ENCODE peak calls at places on chromosomes 5 and 9, in six cellular contexts. One of them, this sample, is unnamed.

GRCh38 chr9:86975571-86975970 is 28.3 kb upstream of the GAS1 start:
- DNase-seq in A549: no peak
- DNase-seq in gastrocnemius medialis: no peak
- DNase-seq in HepG2: no peak
- DNase-seq in sigmoid colon: no peak
- DNase-seq in stomach: no peak
- DNase-seq in this sample: no peak

GRCh38 chr5:75509956-75510355 is 1.5 kb downstream of the CERT1 start:
- DNase-seq in A549: no peak
- DNase-seq in gastrocnemius medialis: peak
- DNase-seq in HepG2: peak
- DNase-seq in sigmoid colon: peak
- DNase-seq in stomach: no peak
- DNase-seq in this sample: peak

GRCh38 chr5:92659246-92659645 is 921.8 kb downstream of the NR2F1-AS1 start:
- DNase-seq in A549: no peak
- DNase-seq in gastrocnemius medialis: no peak
- DNase-seq in HepG2: no peak
- DNase-seq in sigmoid colon: no peak
- DNase-seq in stomach: no peak
- DNase-seq in this sample: no peak

GRCh38 chr5:110536120-110537115 is 190.1 kb downstream of the TMEM232 start:
- DNase-seq in A549: no peak
- DNase-seq in gastrocnemius medialis: no peak
- DNase-seq in HepG2: no peak
- DNase-seq in sigmoid colon: no peak
- DNase-seq in stomach: no peak
- DNase-seq in this sample: no peak

GRCh38 chr5:150487199-150488061 is 20.5 kb upstream of the NDST1 start:
- DNase-seq in A549: peak
- DNase-seq in gastrocnemius medialis: peak
- DNase-seq in HepG2: peak
- DNase-seq in sigmoid colon: no peak
- DNase-seq in stomach: peak
- DNase-seq in this sample: no peak

GRCh38 chr9:21817176-21817575 is 14.7 kb downstream of the MTAP start:
- DNase-seq in A549: no peak
- DNase-seq in gastrocnemius medialis: no peak
- DNase-seq in HepG2: no peak
- DNase-seq in sigmoid colon: no peak
- DNase-seq in stomach: no peak
- DNase-seq in this sample: no peak

GRCh38 chr5:169667896-169668674 is 31.0 kb downstream of the DOCK2 start:
- DNase-seq in A549: peak
- DNase-seq in gastrocnemius medialis: no peak
- DNase-seq in HepG2: peak
- DNase-seq in sigmoid colon: no peak
- DNase-seq in stomach: no peak
- DNase-seq in this sample: no peak

GRCh38 chr5:68285857-68286611 is 70.5 kb downstream of the PIK3R1 start:
- DNase-seq in A549: no peak
- DNase-seq in gastrocnemius medialis: no peak
- DNase-seq in HepG2: peak
- DNase-seq in sigmoid colon: no peak
- DNase-seq in stomach: no peak
- DNase-seq in this sample: no peak

GRCh38 chr5:179793470-179794139 is at the start of gene LTC4S:
- DNase-seq in A549: no peak
- DNase-seq in gastrocnemius medialis: peak
- DNase-seq in HepG2: no peak
- DNase-seq in sigmoid colon: peak
- DNase-seq in stomach: peak
- DNase-seq in this sample: no peak

GRCh38 chr9:81032831-81033230 is 656.5 kb downstream of the TLE1 start:
- DNase-seq in A549: no peak
- DNase-seq in gastrocnemius medialis: no peak
- DNase-seq in HepG2: no peak
- DNase-seq in sigmoid colon: no peak
- DNase-seq in stomach: no peak
- DNase-seq in this sample: no peak

GRCh38 chr9:99353408-99353807 is 131.3 kb downstream of the SEC61B start:
- DNase-seq in A549: no peak
- DNase-seq in gastrocnemius medialis: no peak
- DNase-seq in HepG2: no peak
- DNase-seq in sigmoid colon: peak
- DNase-seq in stomach: no peak
- DNase-seq in this sample: no peak

GRCh38 chr5:147712024-147712423 is 70.5 kb downstream of the JAKMIP2 start:
- DNase-seq in A549: no peak
- DNase-seq in gastrocnemius medialis: no peak
- DNase-seq in HepG2: no peak
- DNase-seq in sigmoid colon: no peak
- DNase-seq in stomach: no peak
- DNase-seq in this sample: no peak

GRCh38 chr5:31680528-31680927 is 41.6 kb downstream of the PDZD2 start:
- DNase-seq in A549: no peak
- DNase-seq in gastrocnemius medialis: no peak
- DNase-seq in HepG2: no peak
- DNase-seq in sigmoid colon: no peak
- DNase-seq in stomach: no peak
- DNase-seq in this sample: no peak

GRCh38 chr5:115227281-115227680 is 35.4 kb downstream of the PGGT1B start:
- DNase-seq in A549: no peak
- DNase-seq in gastrocnemius medialis: no peak
- DNase-seq in HepG2: no peak
- DNase-seq in sigmoid colon: no peak
- DNase-seq in stomach: no peak
- DNase-seq in this sample: no peak

GRCh38 chr9:134626576-134627416 is 14.8 kb upstream of the COL5A1 start:
- DNase-seq in A549: no peak
- DNase-seq in gastrocnemius medialis: no peak
- DNase-seq in HepG2: no peak
- DNase-seq in sigmoid colon: peak
- DNase-seq in stomach: no peak
- DNase-seq in this sample: peak

GRCh38 chr9:33290247-33290993 is at the start of gene NFX1:
- DNase-seq in A549: peak
- DNase-seq in gastrocnemius medialis: peak
- DNase-seq in HepG2: peak
- DNase-seq in sigmoid colon: peak
- DNase-seq in stomach: peak
- DNase-seq in this sample: peak

GRCh38 chr5:25119654-25120053 is 474.9 kb upstream of the CDH10 start:
- DNase-seq in A549: peak
- DNase-seq in gastrocnemius medialis: no peak
- DNase-seq in HepG2: peak
- DNase-seq in sigmoid colon: no peak
- DNase-seq in stomach: no peak
- DNase-seq in this sample: peak

GRCh38 chr9:92603100-92603499 is 66.8 kb downstream of the IPPK start:
- DNase-seq in A549: no peak
- DNase-seq in gastrocnemius medialis: no peak
- DNase-seq in HepG2: peak
- DNase-seq in sigmoid colon: no peak
- DNase-seq in stomach: no peak
- DNase-seq in this sample: no peak
- TF ChIP-seq POLR2A in A549: no peak
- TF ChIP-seq POLR2A in gastrocnemius medialis: no peak
- TF ChIP-seq POLR2A in HepG2: no peak
- TF ChIP-seq POLR2A in sigmoid colon: no peak
- TF ChIP-seq POLR2A in stomach: no peak
- TF ChIP-seq POLR2A in this sample: no peak

GRCh38 chr5:14208071-14209021 is 65.2 kb downstream of the TRIO start:
- DNase-seq in A549: no peak
- DNase-seq in gastrocnemius medialis: no peak
- DNase-seq in HepG2: peak
- DNase-seq in sigmoid colon: no peak
- DNase-seq in stomach: no peak
- DNase-seq in this sample: no peak
- TF ChIP-seq POLR2A in A549: no peak
- TF ChIP-seq POLR2A in gastrocnemius medialis: no peak
- TF ChIP-seq POLR2A in HepG2: no peak
- TF ChIP-seq POLR2A in sigmoid colon: no peak
- TF ChIP-seq POLR2A in stomach: no peak
- TF ChIP-seq POLR2A in this sample: no peak

DNA sequence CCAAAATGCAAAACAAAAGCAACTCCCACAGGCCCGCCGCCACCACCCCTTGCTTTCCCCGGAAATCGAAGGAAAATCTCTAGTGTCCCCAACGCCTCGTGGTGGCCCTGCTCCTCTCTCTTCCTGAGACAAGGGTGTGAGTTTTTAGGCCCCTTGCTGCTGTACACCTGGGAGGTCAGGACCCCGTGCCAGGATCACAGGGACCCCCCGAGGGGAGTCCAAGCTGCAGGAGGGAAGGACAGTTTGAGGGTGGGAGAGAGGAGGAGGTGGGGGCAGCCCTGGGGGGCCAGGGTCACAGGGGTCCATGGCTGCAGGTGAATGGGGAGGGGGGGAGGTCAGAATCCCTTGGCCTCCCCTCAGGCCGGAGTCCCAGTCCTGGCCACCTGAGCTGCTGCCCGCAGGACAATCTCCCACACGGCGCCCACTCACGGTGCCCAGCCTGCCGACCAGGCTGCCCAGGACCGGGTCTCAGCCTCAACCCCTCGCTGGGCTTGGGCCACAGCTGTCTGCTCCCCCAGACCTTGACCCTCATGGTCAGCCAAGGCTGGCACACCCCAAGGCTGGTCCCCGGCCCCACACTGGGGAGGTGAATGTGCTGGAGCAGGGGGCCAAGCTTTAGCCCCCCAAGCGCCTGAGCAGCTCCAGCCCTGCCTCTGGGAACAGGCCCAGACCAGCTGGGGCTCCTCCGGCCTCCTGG is 19.9 kb downstream of the TPPP start:
- DNase-seq in A549: no peak
- DNase-seq in gastrocnemius medialis: no peak
- DNase-seq in HepG2: no peak
- DNase-seq in sigmoid colon: peak
- DNase-seq in stomach: no peak
- DNase-seq in this sample: no peak
- TF ChIP-seq POLR2A in A549: no peak
- TF ChIP-seq POLR2A in gastrocnemius medialis: no peak
- TF ChIP-seq POLR2A in HepG2: no peak
- TF ChIP-seq POLR2A in sigmoid colon: no peak
- TF ChIP-seq POLR2A in stomach: no peak
- TF ChIP-seq POLR2A in this sample: no peak

GRCh38 chr5:180813418-180813817 is 10.8 kb upstream of the MGAT1 start:
- DNase-seq in A549: no peak
- DNase-seq in gastrocnemius medialis: no peak
- DNase-seq in HepG2: no peak
- DNase-seq in sigmoid colon: peak
- DNase-seq in stomach: no peak
- DNase-seq in this sample: no peak

GRCh38 chr5:180818275-180818674 is 15.7 kb upstream of the MGAT1 start:
- DNase-seq in A549: no peak
- DNase-seq in gastrocnemius medialis: no peak
- DNase-seq in HepG2: no peak
- DNase-seq in sigmoid colon: peak
- DNase-seq in stomach: no peak
- DNase-seq in this sample: no peak

GRCh38 chr5:180816608-180817534 is 14.3 kb upstream of the MGAT1 start:
- DNase-seq in A549: no peak
- DNase-seq in gastrocnemius medialis: no peak
- DNase-seq in HepG2: no peak
- DNase-seq in sigmoid colon: peak
- DNase-seq in stomach: no peak
- DNase-seq in this sample: no peak

GRCh38 chr5:180817847-180818246 is 15.2 kb upstream of the MGAT1 start:
- DNase-seq in A549: no peak
- DNase-seq in gastrocnemius medialis: no peak
- DNase-seq in HepG2: no peak
- DNase-seq in sigmoid colon: peak
- DNase-seq in stomach: no peak
- DNase-seq in this sample: no peak

DNA sequence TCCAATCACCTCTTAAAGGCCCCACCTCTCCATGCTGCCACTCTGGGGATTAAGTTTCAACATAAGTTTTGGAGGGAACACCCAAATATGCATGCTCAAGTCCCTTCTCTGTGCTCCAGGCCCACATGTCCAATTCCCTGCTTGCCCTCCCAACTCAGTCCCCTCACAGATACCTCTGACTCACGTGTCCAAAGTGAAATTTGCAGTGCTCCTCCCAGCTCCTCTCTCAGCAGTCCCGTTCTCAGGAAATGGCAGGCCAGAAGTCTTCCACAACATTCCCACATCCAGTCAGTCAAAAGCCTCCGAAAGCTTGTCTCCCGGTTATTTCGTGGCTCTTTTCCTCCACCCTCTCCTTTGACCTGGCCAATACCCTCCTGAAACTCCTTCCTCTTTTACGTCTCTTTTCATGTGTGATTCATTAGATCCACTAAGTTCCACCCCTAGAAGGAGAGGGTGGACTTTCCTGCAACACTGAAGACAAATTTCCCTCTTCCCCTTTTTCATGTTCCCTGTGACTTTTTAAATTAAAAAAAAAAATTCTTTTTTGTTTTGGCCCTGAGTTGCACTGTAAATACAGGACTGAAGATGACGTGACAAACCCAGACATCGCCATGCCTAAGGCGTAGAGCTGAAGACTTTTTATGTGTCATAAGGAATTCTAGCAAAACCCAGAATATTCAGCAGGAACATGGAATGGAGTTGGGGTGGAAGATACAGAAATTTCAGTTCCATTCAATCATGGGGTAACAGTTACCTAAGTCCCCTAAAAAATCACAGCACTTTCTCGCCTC is 12.8 kb upstream of the MGAT1 start:
- DNase-seq in A549: no peak
- DNase-seq in gastrocnemius medialis: no peak
- DNase-seq in HepG2: no peak
- DNase-seq in sigmoid colon: no peak
- DNase-seq in stomach: no peak
- DNase-seq in this sample: no peak
- TF ChIP-seq POLR2A in A549: no peak
- TF ChIP-seq POLR2A in gastrocnemius medialis: peak
- TF ChIP-seq POLR2A in HepG2: no peak
- TF ChIP-seq POLR2A in sigmoid colon: peak
- TF ChIP-seq POLR2A in stomach: no peak
- TF ChIP-seq POLR2A in this sample: no peak

GRCh38 chr9:114588671-114589526 is 1.3 kb downstream of the ATP6V1G1 start:
- DNase-seq in A549: no peak
- DNase-seq in gastrocnemius medialis: no peak
- DNase-seq in HepG2: no peak
- DNase-seq in sigmoid colon: no peak
- DNase-seq in stomach: no peak
- DNase-seq in this sample: no peak
- TF ChIP-seq POLR2A in A549: no peak
- TF ChIP-seq POLR2A in gastrocnemius medialis: no peak
- TF ChIP-seq POLR2A in HepG2: no peak
- TF ChIP-seq POLR2A in sigmoid colon: no peak
- TF ChIP-seq POLR2A in stomach: no peak
- TF ChIP-seq POLR2A in this sample: no peak

This sample was measured in H54.